ENCODE peak calls at places on chromosomes 5 and 9, in nine cellular contexts. G, R, M, E, K, L, N, D and Z are unnamed samples.

GRCh38 chr9:131714161-131714646 is 25.7 kb downstream of the RAPGEF1 start:
- DNase-seq in G (no peak), R (no peak), M (peak; percentile 73), E (peak; percentile 86), K (no peak), L (no peak), N (peak; percentile 45), D (peak; percentile 90), Z (no peak)

GRCh38 chr5:62143268-62144229 is 162.5 kb upstream of the KIF2A start:
- DNase-seq in G (peak; percentile 13), R (no peak), M (no peak), E (peak; percentile 1), K (no peak), L (peak; percentile 6), N (peak; percentile 1), D (peak; percentile 53), Z (no peak)

GRCh38 chr5:129133553-129133952 is 39.0 kb downstream of the ISOC1 start:
- DNase-seq in G (no peak), R (no peak), M (no peak), E (no peak), K (no peak), L (no peak), N (no peak), D (no peak), Z (no peak)

GRCh38 chr9:114344188-114344566 is 14.5 kb downstream of the ORM2 start:
- DNase-seq in G (no peak), R (no peak), M (no peak), E (no peak), K (no peak), L (no peak), N (no peak), D (no peak), Z (no peak)

GRCh38 chr9:129032541-129033159 is 3.8 kb upstream of the MIGA2 start:
- DNase-seq in G (no peak), R (no peak), M (no peak), E (no peak), K (no peak), L (no peak), N (no peak), D (no peak), Z (no peak)

GRCh38 chr9:134787601-134788531 is 92.7 kb upstream of the FCN2 start:
- DNase-seq in G (no peak), R (no peak), M (no peak), E (no peak), K (no peak), L (no peak), N (no peak), D (no peak), Z (no peak)

GRCh38 chr5:134138416-134139376 is 24.2 kb downstream of the TCF7 start:
- DNase-seq in G (no peak), R (no peak), M (peak; percentile 22), E (peak; percentile 81), K (no peak), L (no peak), N (no peak), D (peak; percentile 53), Z (peak; percentile 22)

GRCh38 chr5:158484246-158484645 is 615.5 kb downstream of the EBF1 start:
- DNase-seq in G (no peak), R (no peak), M (no peak), E (no peak), K (no peak), L (no peak), N (peak; percentile 65), D (no peak), Z (no peak)

GRCh38 chr9:89579741-89580395 is 24.9 kb upstream of the GADD45G start:
- DNase-seq in G (no peak), R (no peak), M (no peak), E (no peak), K (no peak), L (no peak), N (no peak), D (no peak), Z (peak; percentile 49)

GRCh38 chr9:89574309-89574708 is 30.5 kb upstream of the GADD45G start:
- DNase-seq in G (no peak), R (no peak), M (no peak), E (no peak), K (no peak), L (no peak), N (no peak), D (no peak), Z (no peak)

GRCh38 chr9:89577363-89577762 is 27.4 kb upstream of the GADD45G start:
- DNase-seq in G (no peak), R (no peak), M (no peak), E (no peak), K (no peak), L (no peak), N (no peak), D (no peak), Z (no peak)

DNA sequence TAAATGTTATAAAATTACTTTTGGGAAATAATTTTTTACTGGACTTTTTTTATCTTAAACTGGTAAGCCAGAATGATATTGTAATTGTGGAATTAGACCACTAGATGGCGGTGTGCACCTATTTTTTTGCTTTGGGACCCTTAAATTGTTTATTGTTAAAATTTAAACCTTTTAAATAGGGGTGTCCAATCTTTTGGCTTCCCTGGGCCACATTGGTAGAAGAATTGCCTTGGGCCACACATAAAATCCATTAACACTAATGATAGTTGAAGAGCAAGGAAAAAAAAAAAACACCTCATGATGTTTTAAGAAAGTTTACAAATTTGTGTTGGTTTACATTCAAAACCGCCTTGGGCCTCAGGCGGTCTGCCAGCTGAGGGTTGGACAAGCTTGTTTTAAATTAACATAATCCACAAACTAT is 28.4 kb upstream of the GADD45G start:
- DNase-seq in G (peak; percentile 32), R (no peak), M (no peak), E (no peak), K (no peak), L (no peak), N (no peak), D (peak; percentile 45), Z (no peak)
- TF ChIP-seq CTCF in G (peak; percentile 47), R (peak; percentile 53), M (peak; percentile 76), E (peak; percentile 93), K (peak; percentile 93), L (peak; percentile 32), N (peak; percentile 57), D (peak; percentile 44), Z (peak; percentile 86)

DNA sequence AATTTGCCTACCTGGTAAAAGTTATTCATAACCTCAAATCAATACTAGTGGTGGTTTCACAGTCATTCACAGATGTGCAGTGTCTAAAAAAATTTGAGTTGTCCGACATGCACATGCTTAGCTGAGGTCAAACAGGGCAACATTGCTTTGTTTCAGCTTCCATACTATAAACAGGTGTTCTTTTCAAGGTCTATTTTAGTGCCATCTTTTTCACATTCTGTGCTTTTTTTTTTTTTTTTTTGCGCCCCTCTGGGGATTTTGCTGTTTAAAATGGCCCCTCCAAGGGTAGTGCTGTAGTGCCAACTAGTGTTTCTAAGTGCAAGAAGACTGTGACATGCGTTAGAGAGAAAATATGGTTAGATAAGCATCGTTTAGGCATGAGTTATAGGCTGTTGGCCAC is 14.5 kb downstream of the PHAX start:
- DNase-seq in G (no peak), R (no peak), M (no peak), E (no peak), K (no peak), L (no peak), N (no peak), D (no peak), Z (no peak)
- TF ChIP-seq CTCF in G (no peak), R (no peak), M (no peak), E (no peak), K (no peak), L (no peak), N (no peak), D (no peak), Z (no peak)

GRCh38 chr9:21479152-21479702 is 2.9 kb downstream of the IFNE start:
- DNase-seq in G (no peak), R (no peak), M (no peak), E (no peak), K (no peak), L (no peak), N (no peak), D (no peak), Z (no peak)

GRCh38 chr9:21470126-21470525 is 12.0 kb downstream of the IFNE start:
- DNase-seq in G (no peak), R (no peak), M (no peak), E (no peak), K (no peak), L (no peak), N (no peak), D (no peak), Z (no peak)

GRCh38 chr9:21477466-21477865 is 4.6 kb downstream of the IFNE start:
- DNase-seq in G (no peak), R (no peak), M (no peak), E (no peak), K (no peak), L (no peak), N (no peak), D (no peak), Z (no peak)

DNA sequence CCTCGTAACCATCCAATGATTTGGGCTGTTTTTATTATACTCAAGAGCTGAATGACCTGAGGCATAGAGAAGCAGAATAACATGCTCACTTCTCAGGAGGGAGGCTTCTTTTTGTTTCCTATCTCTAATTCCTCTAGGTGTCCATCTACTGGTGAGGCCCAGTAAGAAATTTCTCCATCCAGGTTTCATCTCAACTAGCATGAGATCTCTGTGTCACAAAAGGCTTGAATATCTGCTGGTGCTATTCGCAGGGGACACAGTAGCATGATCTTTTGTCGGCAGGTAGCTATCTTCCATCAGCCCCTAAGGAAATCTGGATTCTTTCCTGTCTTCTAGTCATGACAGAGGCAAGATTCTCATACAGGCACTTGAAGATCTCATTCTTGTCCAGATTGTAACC is 8.9 kb downstream of the IFNE start:
- DNase-seq in G (no peak), R (no peak), M (no peak), E (peak; percentile 14), K (no peak), L (no peak), N (no peak), D (no peak), Z (no peak)
- TF ChIP-seq CTCF in G (no peak), R (no peak), M (no peak), E (peak; percentile 52), K (no peak), L (no peak), N (no peak), D (peak; percentile 11), Z (no peak)

GRCh38 chr5:157473383-157474370 is 13.7 kb downstream of the NIPAL4 start:
- DNase-seq in G (no peak), R (no peak), M (no peak), E (peak; percentile 87), K (no peak), L (no peak), N (peak; percentile 19), D (peak; percentile 45), Z (no peak)

GRCh38 chr5:157469687-157470086 is 9.7 kb downstream of the NIPAL4 start:
- DNase-seq in G (no peak), R (no peak), M (no peak), E (no peak), K (no peak), L (no peak), N (no peak), D (no peak), Z (no peak)

GRCh38 chr5:157470616-157471015 is 10.6 kb downstream of the NIPAL4 start:
- DNase-seq in G (no peak), R (no peak), M (no peak), E (no peak), K (no peak), L (no peak), N (no peak), D (no peak), Z (no peak)

GRCh38 chr5:157469073-157469472 is 9.1 kb downstream of the NIPAL4 start:
- DNase-seq in G (no peak), R (no peak), M (no peak), E (no peak), K (no peak), L (no peak), N (no peak), D (no peak), Z (no peak)

DNA sequence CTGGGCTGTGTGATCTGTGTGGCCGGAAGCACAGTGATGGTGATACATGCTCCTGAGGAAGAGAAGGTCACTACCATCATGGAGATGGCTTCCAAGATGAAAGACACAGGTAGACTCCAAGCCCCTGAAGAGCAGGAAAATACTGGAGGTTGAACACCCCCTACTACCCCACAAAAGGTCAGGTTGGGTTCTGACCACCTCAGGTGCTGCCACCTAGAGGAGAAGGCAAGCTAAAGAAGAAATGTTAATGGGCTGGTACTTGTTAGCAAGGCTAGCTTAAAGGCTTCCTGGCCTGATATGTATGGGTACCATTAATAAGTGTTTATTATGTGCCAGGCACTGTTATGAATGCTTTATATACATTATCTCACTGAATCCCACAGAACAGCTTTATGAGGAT is 11.7 kb downstream of the NIPAL4 start:
- DNase-seq in G (peak; percentile 30), R (no peak), M (no peak), E (peak; percentile 32), K (peak; percentile 16), L (peak; percentile 57), N (no peak), D (no peak), Z (no peak)
- TF ChIP-seq CTCF in G (peak; percentile 64), R (no peak), M (peak; percentile 37), E (peak; percentile 88), K (peak; percentile 65), L (peak; percentile 81), N (peak; percentile 62), D (peak; percentile 67), Z (no peak)